ENCODE peak calls at places on chromosomes 13 and 19, in four cellular contexts. M is activated T-cell treated with anti-CD3 and anti-CD28 coated beads, Interleukin-2, amount 50 U/mL, for 1 hour; F is IMR-90; I is COR-L47. W is an unnamed sample.

GRCh38 chr13:29713841-29714240 is 118.4 kb upstream of the SLC7A1 start:
- DNase-seq in M (no peak), F (peak), I (no peak), W (no peak)

GRCh38 chr19:48636859-48637448 is at the start of gene DBP:
- DNase-seq in M (no peak), F (no peak), I (peak), W (no peak)

GRCh38 chr19:10797541-10798256 is 38.3 kb downstream of the TMED1 start:
- DNase-seq in M (peak), F (no peak), I (no peak), W (peak)

GRCh38 chr19:39265321-39265916 is 2.8 kb upstream of the IFNL2 start:
- DNase-seq in M (no peak), F (no peak), I (no peak), W (no peak)

GRCh38 chr19:48123907-48124675 is 13.5 kb upstream of the PLA2G4C start:
- DNase-seq in M (no peak), F (peak), I (peak), W (no peak)

GRCh38 chr13:79898996-79899395 is 418.0 kb downstream of the NDFIP2 start:
- DNase-seq in M (no peak), F (peak), I (no peak), W (no peak)

GRCh38 chr13:97018029-97018819 is 23.9 kb upstream of the OXGR1 start:
- DNase-seq in M (no peak), F (peak), I (peak), W (peak)

GRCh38 chr13:49357694-49358093 is 86.2 kb downstream of the CAB39L start:
- DNase-seq in M (no peak), F (peak), I (no peak), W (peak)

GRCh38 chr13:44199627-44200207 is 173.9 kb upstream of the SERP2 start:
- DNase-seq in M (no peak), F (no peak), I (no peak), W (peak)

GRCh38 chr13:90414691-90415596 is 932.5 kb upstream of the MIR17HG start:
- DNase-seq in M (no peak), F (peak), I (no peak), W (peak)

GRCh38 chr19:21101511-21102242 is 19.7 kb downstream of the ZNF714 start:
- DNase-seq in M (no peak), F (peak), I (no peak), W (peak)

GRCh38 chr19:46271488-46272197 is 25.2 kb upstream of the HIF3A start:
- DNase-seq in M (no peak), F (peak), I (no peak), W (peak)

GRCh38 chr19:12665281-12665573 is 1.3 kb downstream of the MAN2B1 start:
- DNase-seq in M (peak), F (no peak), I (no peak), W (no peak)

GRCh38 chr13:43291289-43292055 is 268.1 kb downstream of the DNAJC15 start:
- DNase-seq in M (no peak), F (no peak), I (no peak), W (no peak)

GRCh38 chr13:114200673-114201005 is 21.6 kb downstream of the CFAP97D2 start:
- DNase-seq in M (no peak), F (peak), I (no peak), W (peak)

GRCh38 chr19:44113784-44114390 is 688 bp downstream of the ZNF225 start:
- DNase-seq in M (no peak), F (peak), I (no peak), W (no peak)

GRCh38 chr13:110274687-110275086 is 32.3 kb downstream of the COL4A1 start:
- DNase-seq in M (no peak), F (no peak), I (no peak), W (no peak)

GRCh38 chr19:35026418-35026817 is 3.9 kb upstream of the SCN1B start:
- DNase-seq in M (no peak), F (no peak), I (no peak), W (no peak)

GRCh38 chr19:13849991-13850909 is 26.7 kb upstream of the NANOS3 start:
- DNase-seq in M (peak), F (peak), I (peak), W (peak)

GRCh38 chr19:47494211-47494547 is 10.2 kb upstream of the KPTN start:
- DNase-seq in M (no peak), F (no peak), I (no peak), W (no peak)

GRCh38 chr19:22609630-22610029 is 24.5 kb upstream of the ZNF492 start:
- DNase-seq in M (no peak), F (no peak), I (no peak), W (no peak)

GRCh38 chr19:18676692-18677091 is 6.8 kb upstream of the CRTC1 start:
- DNase-seq in M (no peak), F (no peak), I (no peak), W (no peak)

GRCh38 chr13:39688699-39689405 is 33.4 kb downstream of the COG6 start:
- DNase-seq in M (no peak), F (peak), I (no peak), W (peak)

GRCh38 chr13:107375701-107376350 is 807.9 kb upstream of the ARGLU1 start:
- DNase-seq in M (no peak), F (no peak), I (no peak), W (peak)

GRCh38 chr19:1482361-1483066 is 3.5 kb upstream of the C19orf25 start:
- DNase-seq in M (no peak), F (no peak), I (no peak), W (no peak)

GRCh38 chr13:69935043-69935442 is 172.6 kb upstream of the ATXN8OS start:
- DNase-seq in M (no peak), F (no peak), I (no peak), W (no peak)

GRCh38 chr13:45162821-45163220 is 38.0 kb downstream of the KCTD4 start:
- DNase-seq in M (no peak), F (peak), I (no peak), W (peak)

GRCh38 chr13:21402586-21403307 is 56.4 kb downstream of the ZDHHC20 start:
- DNase-seq in M (no peak), F (peak), I (no peak), W (peak)

GRCh38 chr19:14375582-14376291 is 5.5 kb upstream of the ADGRE5 start:
- DNase-seq in M (no peak), F (peak), I (no peak), W (no peak)

GRCh38 chr19:40420766-40421467 is 4.9 kb downstream of the SERTAD1 start:
- DNase-seq in M (peak), F (peak), I (peak), W (peak)

GRCh38 chr13:75345191-75345590 is 136.8 kb downstream of the TBC1D4 start:
- DNase-seq in M (no peak), F (peak), I (no peak), W (peak)

W was measured in amniotic epithelial cell.